ENCODE peak calls at places on chromosome X, in five cellular contexts. C is globus pallidus; F is activated T-cell treated with anti-CD3 and anti-CD28 coated beads, Interleukin-2, amount 50 U/mL, for 48 hours; A is mesenteric fat pad; S is C1 segment of cervical spinal cord. B is an unnamed sample.

GRCh38 chrX:119040432-119040831 is 32.4 kb upstream of the CT47C1 start:
- DNase-seq in C (no peak), F (no peak), A (no peak), S (no peak), B (no peak)

GRCh38 chrX:107542500-107542899 is 85.8 kb upstream of the PRPS1 start:
- DNase-seq in C (peak; percentile 62), F (no peak), A (no peak), S (peak; percentile 2), B (no peak)

GRCh38 chrX:78329486-78329885 is 2.1 kb upstream of the CYSLTR1 start:
- DNase-seq in C (no peak), F (peak; percentile 25), A (no peak), S (no peak), B (no peak)

GRCh38 chrX:39905475-39905889 is 192.3 kb downstream of the BCOR start:
- DNase-seq in C (no peak), F (no peak), A (no peak), S (no peak), B (no peak)

GRCh38 chrX:107826286-107827136 is 845 bp downstream of the MID2 start:
- DNase-seq in C (peak; percentile 26), F (peak; percentile 54), A (no peak), S (peak; percentile 12), B (peak; percentile 15)

GRCh38 chrX:148601034-148601433 is 100.6 kb downstream of the AFF2 start:
- DNase-seq in C (no peak), F (no peak), A (no peak), S (no peak), B (no peak)

GRCh38 chrX:53186363-53186762 is 38.6 kb downstream of the KDM5C start:
- DNase-seq in C (no peak), F (peak; percentile 61), A (no peak), S (no peak), B (no peak)

GRCh38 chrX:44459501-44459900 is 83.2 kb downstream of the FUNDC1 start:
- DNase-seq in C (no peak), F (no peak), A (no peak), S (no peak), B (no peak)

GRCh38 chrX:31629195-31629594 is 557.4 kb upstream of the FTHL17 start:
- DNase-seq in C (no peak), F (no peak), A (no peak), S (no peak), B (no peak)

B was measured in central memory CD8-positive, alpha-beta T cell.